ENCODE peak calls at places on chromosome 15, in eight cellular contexts. I is stomach, G is colonic mucosa, P is astrocyte, A is cardiac muscle cell, R is osteoblast, C is thoracic aorta, W is transverse colon. S is an unnamed sample.

GRCh38 chr15:26665950-26666921 is 106.6 kb downstream of the GABRB3 start:
- DNase-seq in I (no peak), R (no peak), G (no peak), C (no peak), A (peak; percentile 49), W (no peak), P (no peak), S (no peak)

GRCh38 chr15:63156708-63157065 is 590 bp downstream of the RPS27L start:
- DNase-seq in W (peak; percentile 34), P (peak; percentile 36), I (no peak), A (peak; percentile 45), R (no peak), G (peak; percentile 50), C (no peak), S (peak; percentile 77)

GRCh38 chr15:67042490-67043181 is 22.8 kb upstream of the SMAD3 start:
- DNase-seq in W (no peak), I (no peak), G (no peak), A (no peak), R (no peak), P (peak; percentile 69), C (no peak), S (peak; percentile 82)

GRCh38 chr15:43483306-43484128 is 9.4 kb downstream of the TP53BP1 start:
- DNase-seq in A (no peak), G (no peak), R (peak; percentile 5), W (no peak), P (no peak), I (no peak), C (no peak), S (peak; percentile 20)

GRCh38 chr15:76840830-76841460 is 64.2 kb downstream of the SCAPER start:
- DNase-seq in I (no peak), P (peak; percentile 17), W (no peak), A (peak; percentile 32), R (peak; percentile 53), C (no peak), G (no peak), S (peak; percentile 50)

GRCh38 chr15:67805871-67806538 is 19.3 kb upstream of the SKOR1 start:
- DNase-seq in R (no peak), A (no peak), I (peak; percentile 10), G (no peak), C (no peak), P (no peak), W (no peak), S (no peak)

GRCh38 chr15:70267879-70268278 is 170.2 kb upstream of the TLE3 start:
- DNase-seq in C (no peak), W (no peak), G (no peak), P (peak; percentile 57), A (no peak), I (no peak), R (peak; percentile 90), S (no peak)

GRCh38 chr15:88625943-88626741 is 5.0 kb downstream of the AEN start:
- DNase-seq in A (no peak), C (no peak), G (no peak), I (no peak), W (no peak), P (no peak), R (no peak), S (no peak)

GRCh38 chr15:82810061-82810862 is 834 bp downstream of the WHAMM start:
- DNase-seq in R (peak; percentile 74), I (peak; percentile 58), C (no peak), G (peak; percentile 25), W (peak; percentile 37), A (peak; percentile 72), P (peak; percentile 34), S (peak; percentile 50)

GRCh38 chr15:49423021-49423420 is at the start of gene FGF7:
- DNase-seq in I (no peak), C (no peak), W (no peak), A (peak; percentile 14), P (peak; percentile 65), G (no peak), R (peak; percentile 56), S (no peak)

GRCh38 chr15:69305933-69306568 is 7.3 kb downstream of the PAQR5 start:
- DNase-seq in I (no peak), W (no peak), R (peak; percentile 76), A (no peak), C (no peak), G (no peak), P (peak; percentile 12), S (no peak)

GRCh38 chr15:83210619-83211018 is 3.0 kb upstream of the HDGFL3 start:
- DNase-seq in I (no peak), P (peak; percentile 68), W (no peak), C (no peak), R (peak; percentile 80), G (no peak), A (peak; percentile 0), S (no peak)

GRCh38 chr15:74580538-74581350 is 34.9 kb upstream of the CLK3 start:
- DNase-seq in A (no peak), I (no peak), W (no peak), R (no peak), P (no peak), G (no peak), C (no peak), S (peak; percentile 3)

GRCh38 chr15:61822511-61822910 is 237.7 kb downstream of the VPS13C start:
- DNase-seq in P (no peak), C (no peak), R (no peak), A (no peak), G (no peak), I (no peak), W (no peak), S (no peak)

GRCh38 chr15:38193496-38193895 is 59.1 kb upstream of the SPRED1 start:
- DNase-seq in I (no peak), W (no peak), G (no peak), P (peak; percentile 23), R (no peak), A (no peak), C (no peak), S (no peak)

GRCh38 chr15:69861331-69862171 is 236.2 kb downstream of the TLE3 start:
- DNase-seq in W (no peak), C (no peak), G (no peak), A (no peak), R (no peak), I (no peak), P (no peak), S (no peak)

GRCh38 chr15:86538141-86538540 is 458.5 kb downstream of the AGBL1 start:
- DNase-seq in A (no peak), W (no peak), C (no peak), P (peak; percentile 30), G (no peak), I (no peak), R (no peak), S (no peak)

GRCh38 chr15:40911693-40912092 is 17.4 kb downstream of the VPS18 start:
- DNase-seq in I (no peak), P (no peak), R (peak; percentile 25), W (no peak), A (no peak), G (no peak), C (no peak), S (no peak)
- H3K27ac ChIP-seq in I (no peak overlapping the region), P (no peak overlapping the region), R (no peak overlapping the region), W (no peak overlapping the region), A (no peak overlapping the region), G (no peak overlapping the region), C (no peak overlapping the region), S (no peak overlapping the region)

DNA sequence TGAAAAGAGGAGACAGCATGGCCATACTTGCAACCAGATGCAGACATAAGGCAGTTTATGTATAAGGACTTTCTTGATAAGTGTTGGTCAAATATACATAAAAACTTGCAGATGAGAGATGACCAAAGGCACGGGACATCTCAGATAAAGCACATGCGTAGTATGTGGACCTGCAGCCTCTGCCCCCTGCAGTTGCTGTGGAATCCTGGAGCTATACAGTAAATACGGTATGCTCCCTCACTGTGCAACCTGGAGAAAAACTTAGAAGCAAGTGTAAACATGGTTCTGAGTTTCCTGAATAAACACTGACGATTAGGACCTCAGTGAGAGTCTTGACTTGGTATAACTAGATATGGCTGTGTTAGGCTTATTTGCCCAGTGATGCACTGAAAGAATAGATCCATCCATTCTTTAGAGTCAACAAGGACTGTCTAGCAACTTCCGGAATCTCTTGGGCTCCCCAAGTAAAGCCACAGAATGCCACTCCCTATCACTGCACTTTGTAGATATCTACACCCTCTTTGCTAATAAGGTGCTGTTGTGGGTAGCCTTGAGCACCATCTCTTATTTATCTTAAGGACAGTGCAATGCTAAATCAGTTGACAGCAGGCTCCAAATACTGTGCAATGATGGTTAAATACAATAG is 40.2 kb downstream of the GJD2 start:
- DNase-seq in G (no peak), I (no peak), A (no peak), R (no peak), W (no peak), P (no peak), C (no peak), S (no peak)
- H3K27ac ChIP-seq in G (no peak overlapping the region), I (no peak overlapping the region), A (no peak overlapping the region), R (no peak overlapping the region), W (no peak overlapping the region), P (no peak overlapping the region), C (no peak overlapping the region), S (no peak overlapping the region)

GRCh38 chr15:60399931-60400330 is 2.1 kb upstream of the ANXA2 start:
- DNase-seq in G (no peak), A (no peak), C (no peak), W (no peak), R (peak; percentile 55), I (no peak), P (peak; percentile 81), S (no peak)
- H3K27ac ChIP-seq in G (no peak overlapping the region), A (no peak overlapping the region), C (peak overlapping the region; percentile 99), W (peak overlapping the region; percentile 97), R (peak overlapping the region; percentile 93), I (peak overlapping the region; percentile 98), P (peak overlapping the region; percentile 92), S (no peak overlapping the region)

GRCh38 chr15:99086327-99086667 is 18.6 kb upstream of the SYNM start:
- DNase-seq in A (no peak), W (no peak), I (no peak), R (no peak), C (no peak), G (no peak), P (no peak), S (no peak)

GRCh38 chr15:99090938-99091337 is 13.9 kb upstream of the SYNM start:
- DNase-seq in W (no peak), I (no peak), G (no peak), C (no peak), P (no peak), R (no peak), A (no peak), S (no peak)

GRCh38 chr15:99087405-99087943 is 17.4 kb upstream of the SYNM start:
- DNase-seq in G (no peak), P (no peak), R (no peak), C (no peak), I (no peak), A (no peak), W (no peak), S (no peak)

GRCh38 chr15:99092554-99093172 is 12.2 kb upstream of the SYNM start:
- DNase-seq in C (no peak), I (no peak), R (no peak), A (no peak), W (no peak), P (no peak), G (no peak), S (no peak)

DNA sequence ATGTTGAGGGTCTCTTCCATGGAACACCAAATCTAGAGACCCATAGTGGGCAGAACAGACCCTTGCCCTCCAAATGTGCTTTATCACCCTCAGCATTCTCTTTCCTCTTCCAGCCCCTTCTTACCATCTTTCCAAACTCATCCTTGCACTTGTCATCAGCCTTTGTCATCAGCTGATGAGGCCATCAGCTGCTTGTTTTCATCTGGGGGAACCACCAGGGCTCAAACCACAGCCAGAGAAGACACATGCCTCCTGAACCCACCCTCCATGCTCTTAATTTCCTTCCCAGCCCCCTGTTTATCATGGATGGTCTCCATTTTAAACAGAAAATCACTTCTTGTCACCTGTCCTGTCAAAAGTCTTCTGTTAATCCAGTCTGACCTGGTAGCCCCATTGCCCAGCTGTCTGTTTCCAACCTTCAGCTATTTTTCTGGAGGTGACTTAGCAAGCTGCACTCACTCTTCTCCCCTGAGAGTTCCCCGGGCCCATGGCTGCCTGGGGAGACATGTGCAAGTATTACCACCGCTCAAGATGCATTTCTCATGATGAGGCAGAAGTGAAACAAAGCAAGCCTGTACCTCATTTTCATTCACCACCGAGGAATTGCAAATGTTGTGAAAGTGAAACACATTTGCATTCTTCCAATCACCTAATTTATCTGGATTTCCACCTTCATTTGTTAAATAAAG is 14.7 kb upstream of the SYNM start:
- DNase-seq in A (no peak), W (peak; percentile 26), C (no peak), R (no peak), G (no peak), P (no peak), I (no peak), S (no peak)
- H3K27ac ChIP-seq in A (no peak overlapping the region), W (no peak overlapping the region), C (no peak overlapping the region), R (no peak overlapping the region), G (no peak overlapping the region), P (no peak overlapping the region), I (no peak overlapping the region), S (no peak overlapping the region)

S was measured in small intestine.